ENCODE peak calls at places on chromosomes 4 and X, in six cellular contexts. B is fibroblast of lung, R is colonic mucosa, Z is neural progenitor cell, X is K562, Q is endodermal cell. Y is an unnamed sample.

GRCh38 chrX:39903937-39904336 is 193.8 kb downstream of the BCOR start:
- DNase-seq in B (no peak), R (no peak), Z (no peak), X (no peak), Q (no peak), Y (no peak)

GRCh38 chr4:80189956-80190671 is 7.2 kb upstream of the PRDM8 start:
- DNase-seq in B (peak), R (no peak), Z (peak), X (no peak), Q (peak), Y (no peak)

GRCh38 chr4:168380290-168380689 is 61.7 kb upstream of the DDX60 start:
- DNase-seq in B (no peak), R (no peak), Z (no peak), X (no peak), Q (no peak), Y (no peak)

GRCh38 chr4:71559957-71560541 is 221.2 kb downstream of the SLC4A4 start:
- DNase-seq in B (peak), R (no peak), Z (no peak), X (no peak), Q (no peak), Y (no peak)

GRCh38 chr4:104128850-104129213 is 365.9 kb downstream of the CXXC4 start:
- DNase-seq in B (no peak), R (no peak), Z (no peak), X (no peak), Q (no peak), Y (no peak)

GRCh38 chr4:62450740-62451139 is 1250.6 kb downstream of the ADGRL3 start:
- DNase-seq in B (no peak), R (no peak), Z (no peak), X (no peak), Q (no peak), Y (no peak)

GRCh38 chrX:132837971-132838370 is 120.5 kb downstream of the HS6ST2 start:
- DNase-seq in B (no peak), R (peak), Z (no peak), X (no peak), Q (no peak), Y (peak)

GRCh38 chr4:173275150-173275549 is 59.0 kb downstream of the HMGB2 start:
- DNase-seq in B (no peak), R (no peak), Z (no peak), X (peak), Q (no peak), Y (no peak)

GRCh38 chrX:47623540-47624027 is 3.9 kb upstream of the SYN1 start:
- DNase-seq in B (peak), R (peak), Z (peak), X (no peak), Q (peak), Y (no peak)

GRCh38 chr4:157984285-157984911 is 188.4 kb downstream of the GASK1B start:
- DNase-seq in B (no peak), R (no peak), Z (no peak), X (no peak), Q (no peak), Y (no peak)

GRCh38 chrX:43165343-43165920 is 387.5 kb upstream of the PPP1R2C start:
- DNase-seq in B (no peak), R (no peak), Z (no peak), X (no peak), Q (no peak), Y (no peak)

GRCh38 chrX:8971116-8971515 is 62.8 kb downstream of the FAM9B start:
- DNase-seq in B (peak), R (no peak), Z (peak), X (peak), Q (no peak), Y (peak)

GRCh38 chr4:7392438-7393374 is 42.0 kb downstream of the PSAPL1 start:
- DNase-seq in B (peak), R (no peak), Z (peak), X (peak), Q (peak), Y (no peak)

GRCh38 chr4:113969935-113970334 is 9.5 kb downstream of the ARSJ start:
- DNase-seq in B (no peak), R (no peak), Z (no peak), X (no peak), Q (no peak), Y (no peak)

GRCh38 chrX:102739642-102740041 is 19.1 kb downstream of the GPRASP3 start:
- DNase-seq in B (no peak), R (no peak), Z (no peak), X (peak), Q (no peak), Y (peak)

GRCh38 chrX:44871114-44871645 is 1.8 kb upstream of the KDM6A start:
- DNase-seq in B (peak), R (peak), Z (peak), X (peak), Q (peak), Y (no peak)

GRCh38 chr4:4574792-4575191 is 32.9 kb upstream of the STX18 start:
- DNase-seq in B (peak), R (peak), Z (peak), X (peak), Q (peak), Y (no peak)

GRCh38 chrX:154021131-154021611 is 1.5 kb upstream of the IRAK1 start:
- DNase-seq in B (peak), R (no peak), Z (no peak), X (peak), Q (peak), Y (no peak)
- H3K9ac ChIP-seq in B (no peak), R (no peak), Z (no peak), X (peak), Q (no peak), Y (no peak)

GRCh38 chr4:77493120-77493767 is 112.4 kb upstream of the CXCL13 start:
- DNase-seq in B (no peak), R (no peak), Z (no peak), X (no peak), Q (no peak), Y (no peak)

GRCh38 chr4:77488882-77489281 is 116.7 kb upstream of the CXCL13 start:
- DNase-seq in B (no peak), R (no peak), Z (no peak), X (no peak), Q (no peak), Y (no peak)

DNA sequence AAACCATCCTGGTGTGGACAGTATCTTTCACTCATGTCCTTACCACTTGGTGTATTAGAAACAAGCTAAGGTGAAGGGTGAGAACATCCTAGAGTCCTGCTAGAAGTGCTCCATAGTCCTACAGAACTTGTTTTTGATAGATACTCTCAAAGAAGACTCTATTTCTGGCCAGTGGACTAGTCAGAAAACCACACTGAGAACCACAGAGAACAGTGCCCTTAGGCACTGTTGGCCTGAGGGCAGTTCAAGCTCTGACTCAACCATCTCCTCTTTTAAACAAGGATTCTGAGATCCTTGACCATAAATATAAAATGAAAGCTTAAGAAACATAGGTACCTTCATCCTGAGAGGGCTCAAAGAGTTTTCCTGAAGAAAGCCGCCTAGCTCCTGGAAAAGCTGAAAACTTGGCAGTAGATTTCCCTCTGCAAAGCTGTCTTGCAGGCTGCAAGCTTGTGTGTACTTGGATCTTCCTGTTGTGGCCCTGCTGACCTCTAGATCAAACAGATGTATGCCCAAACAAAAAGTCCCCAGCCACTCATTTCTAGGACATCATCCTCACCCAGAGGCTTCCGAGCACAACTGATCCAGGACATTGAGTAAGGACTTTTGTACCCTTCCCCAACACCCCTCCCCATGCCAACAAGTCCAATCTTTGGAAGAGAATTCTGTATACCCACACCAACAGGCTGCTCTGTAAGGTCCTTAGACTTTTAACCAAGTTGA is 111.6 kb upstream of the CXCL13 start:
- DNase-seq in B (no peak), R (no peak), Z (no peak), X (no peak), Q (no peak), Y (no peak)
- H3K27ac ChIP-seq in B (no peak), R (no peak), Z (no peak), X (no peak), Q (no peak), Y (no peak)

GRCh38 chrX:73977542-73978169 is 326.3 kb upstream of the ZCCHC13 start:
- DNase-seq in B (no peak), R (no peak), Z (peak), X (no peak), Q (peak), Y (peak)
- H3K9ac ChIP-seq in B (no peak), R (no peak), Z (no peak), X (no peak), Q (no peak), Y (no peak)

GRCh38 chrX:12719837-12720236 is 71.4 kb upstream of the PRPS2 start:
- DNase-seq in B (no peak), R (no peak), Z (no peak), X (no peak), Q (no peak), Y (no peak)
- H3K27ac ChIP-seq in B (no peak), R (no peak), Z (no peak), X (no peak), Q (no peak), Y (no peak)

GRCh38 chr4:123284166-123284565 is 112.4 kb upstream of the SPRY1 start:
- DNase-seq in B (no peak), R (no peak), Z (no peak), X (no peak), Q (no peak), Y (no peak)

GRCh38 chr4:123278755-123279154 is 117.8 kb upstream of the SPRY1 start:
- DNase-seq in B (peak), R (no peak), Z (no peak), X (no peak), Q (no peak), Y (no peak)
- H3K9ac ChIP-seq in B (no peak), R (no peak), Z (no peak), X (no peak), Q (no peak), Y (no peak)

GRCh38 chr4:151418385-151418784 is 9.4 kb downstream of the FHIP1A start:
- DNase-seq in B (peak), R (peak), Z (no peak), X (no peak), Q (no peak), Y (no peak)

GRCh38 chr4:151418856-151419255 is 9.9 kb downstream of the FHIP1A start:
- DNase-seq in B (no peak), R (no peak), Z (no peak), X (no peak), Q (no peak), Y (no peak)

GRCh38 chr4:151415978-151416377 is 7.0 kb downstream of the FHIP1A start:
- DNase-seq in B (peak), R (no peak), Z (no peak), X (no peak), Q (no peak), Y (no peak)

GRCh38 chr4:151417164-151417571 is 8.2 kb downstream of the FHIP1A start:
- DNase-seq in B (no peak), R (no peak), Z (peak), X (no peak), Q (no peak), Y (no peak)

DNA sequence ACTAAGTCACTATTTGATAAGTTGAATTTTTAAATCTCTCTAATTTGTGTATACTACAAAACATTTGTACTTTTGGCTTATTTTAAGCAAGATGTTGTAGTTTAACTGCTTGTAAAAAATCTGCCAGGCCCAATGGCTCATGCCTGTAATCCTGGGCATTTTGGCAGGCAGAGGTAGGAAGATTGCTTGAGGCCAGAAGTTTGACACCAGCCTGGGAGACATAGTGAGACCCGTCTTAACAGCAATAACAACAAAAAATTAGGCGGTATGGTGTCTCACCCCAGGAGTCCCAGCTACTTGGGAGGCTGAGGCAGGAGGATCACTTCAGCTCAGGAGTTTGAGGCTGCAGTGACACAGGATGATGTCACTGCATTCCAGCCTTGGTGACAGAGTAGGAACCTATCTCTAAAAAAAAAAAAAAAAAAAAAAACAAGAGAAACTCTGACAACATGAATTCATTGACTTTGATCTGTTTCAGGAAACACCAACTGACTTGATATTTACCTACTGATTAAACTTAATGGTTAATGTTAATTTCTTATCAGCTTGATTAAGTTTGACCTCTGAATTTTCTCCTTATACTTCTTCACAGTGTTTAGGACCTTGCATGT is 8.9 kb downstream of the FHIP1A start:
- DNase-seq in B (no peak), R (no peak), Z (no peak), X (no peak), Q (no peak), Y (no peak)
- H3K27ac ChIP-seq in B (no peak), R (peak), Z (no peak), X (no peak), Q (no peak), Y (no peak)

GRCh38 chr4:74962584-74962983 is 29.7 kb downstream of the PARM1 start:
- DNase-seq in B (no peak), R (no peak), Z (no peak), X (no peak), Q (no peak), Y (no peak)
- H3K9ac ChIP-seq in B (no peak), R (no peak), Z (no peak), X (no peak), Q (no peak), Y (no peak)